ENCODE peak calls at places on chromosome 14, in four cellular contexts. K is K562, N is GM12878, E is HepG2. L is an unnamed sample.

GRCh38 chr14:105368426-105368825 is 29.9 kb upstream of the TEX22 start:
- DNase-seq in N (no peak), K (no peak), E (no peak), L (no peak)

GRCh38 chr14:79009286-79009685 is 839.1 kb downstream of the NRXN3 start:
- DNase-seq in E (no peak), N (no peak), K (no peak), L (no peak)

GRCh38 chr14:92600318-92601053 is 86.9 kb downstream of the RIN3 start:
- DNase-seq in K (no peak), N (no peak), E (no peak), L (no peak)

GRCh38 chr14:102824832-102825231 is 47.6 kb downstream of the TRAF3 start:
- DNase-seq in K (no peak), N (no peak), E (no peak), L (no peak)

GRCh38 chr14:60722163-60722835 is 1.9 kb downstream of the SIX4 start:
- DNase-seq in E (peak; percentile 89), N (no peak), K (peak; percentile 18), L (peak; percentile 69)

GRCh38 chr14:69154779-69155178 is 1.9 kb upstream of the DCAF5 start:
- DNase-seq in E (peak; percentile 73), K (no peak), N (no peak), L (no peak)

GRCh38 chr14:72738181-72738611 is 155.7 kb downstream of the DPF3 start:
- DNase-seq in E (no peak), N (no peak), K (no peak), L (no peak)

GRCh38 chr14:105069887-105070759 is 4.9 kb upstream of the GPR132 start:
- DNase-seq in K (peak; percentile 47), E (no peak), N (peak; percentile 98), L (no peak)

GRCh38 chr14:73761621-73762355 is 47.6 kb upstream of the PNMA1 start:
- DNase-seq in E (no peak), N (no peak), K (no peak), L (no peak)
- TF ChIP-seq CBFB in E (no peak), N (no peak), K (no peak), L (no peak)

GRCh38 chr14:35235840-35236239 is 56.3 kb upstream of the PSMA6 start:
- DNase-seq in E (no peak), N (no peak), K (no peak), L (no peak)
- TF ChIP-seq CBFB in E (no peak), N (no peak), K (no peak), L (no peak)

DNA sequence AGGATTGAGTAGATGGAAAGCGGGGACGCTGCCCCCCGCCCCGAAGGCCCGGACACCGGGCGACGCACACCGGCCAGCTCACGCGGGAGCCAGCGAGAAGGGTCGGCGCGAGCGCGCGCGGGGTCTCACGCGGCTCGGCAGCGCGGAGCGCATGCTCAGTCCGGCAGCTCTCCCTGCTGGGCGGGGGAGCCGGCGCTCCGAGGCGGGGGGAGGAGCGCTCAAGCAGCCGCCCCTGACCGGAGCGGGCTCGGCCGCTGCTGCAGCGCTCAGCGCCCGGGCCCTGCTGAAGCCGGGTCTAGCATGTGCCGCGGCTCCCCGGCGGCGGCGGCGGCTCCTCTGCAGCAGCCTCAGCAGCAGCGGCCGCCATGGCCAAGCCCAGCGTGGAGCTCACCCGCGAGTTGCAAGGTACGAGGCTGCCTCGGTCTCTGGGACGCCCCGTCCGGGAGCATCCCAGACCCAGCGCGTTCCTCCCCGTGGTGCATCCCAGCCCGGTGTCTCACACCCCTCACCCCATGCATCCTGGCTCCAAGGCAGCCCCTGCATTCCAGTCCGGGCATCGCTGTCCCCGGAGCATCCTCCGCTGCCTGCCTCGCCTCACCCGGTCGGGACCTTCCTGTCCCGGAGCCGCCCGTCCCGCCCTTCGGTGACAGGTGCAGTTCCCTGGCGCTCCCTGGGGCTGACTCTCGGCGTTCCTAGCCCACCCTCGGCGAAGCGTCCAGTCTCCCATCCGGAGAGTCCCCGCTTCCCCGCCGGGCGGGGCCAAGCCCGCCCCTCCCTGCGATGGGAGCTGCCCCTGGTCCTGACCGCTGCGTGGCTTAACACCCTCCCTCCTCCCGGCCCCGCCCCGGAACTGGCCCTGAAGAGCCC is at the start of gene CARMIL3:
- DNase-seq in K (peak; percentile 89), E (peak; percentile 56), N (no peak), L (peak; percentile 85)
- TF ChIP-seq CBFB in K (no peak), E (peak; percentile 63), N (no peak), L (no peak)

GRCh38 chr14:91357272-91357671 is 60.3 kb downstream of the CCDC88C start:
- DNase-seq in E (no peak), N (no peak), K (no peak), L (no peak)
- TF ChIP-seq CBFB in E (no peak), N (no peak), K (no peak), L (no peak)

GRCh38 chr14:58639842-58640484 is 2.2 kb downstream of the DACT1 start:
- DNase-seq in E (peak; percentile 15), K (no peak), N (peak; percentile 36), L (peak; percentile 37)
- TF ChIP-seq CBFB in E (no peak), K (no peak), N (no peak), L (no peak)

GRCh38 chr14:68144051-68144681 is 324.6 kb downstream of the RAD51B start:
- DNase-seq in K (no peak), N (no peak), E (peak; percentile 44), L (no peak)
- TF ChIP-seq CBFB in K (no peak), N (no peak), E (no peak), L (no peak)

DNA sequence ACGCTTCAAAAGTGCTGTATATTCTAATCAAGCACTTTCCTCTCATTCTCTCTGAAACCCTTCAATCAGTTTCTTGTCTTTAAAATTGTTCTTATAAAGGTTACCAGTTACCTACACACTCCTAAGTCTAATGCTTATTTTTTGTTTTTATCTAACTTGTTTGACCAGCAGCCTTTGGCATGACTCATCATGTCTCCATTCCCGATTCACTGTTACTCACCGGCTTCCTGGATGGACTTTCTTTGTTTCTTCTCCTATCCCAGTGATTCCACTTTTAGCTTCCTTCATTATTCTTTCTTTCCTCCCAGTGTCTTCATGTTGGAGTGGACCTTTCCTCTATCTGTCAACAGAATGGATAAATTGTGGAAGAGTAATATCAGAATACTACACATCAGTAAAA is 368.6 kb upstream of the CCDC196 start:
- DNase-seq in E (no peak), K (no peak), N (no peak), L (no peak)
- TF ChIP-seq CBFB in E (no peak), K (no peak), N (no peak), L (no peak)

L was measured in WTC11.